ENCODE peak calls at places on chromosomes 6 and 20, in six cellular contexts. B is Panc1, T is fibroblast of mammary gland, K is heart left ventricle, Q is psoas muscle, L is upper lobe of right lung. V is an unnamed sample.

GRCh38 chr6:111800821-111801220 is 72.4 kb downstream of the FYN start:
- DNase-seq in B (no peak), L (no peak), T (peak; percentile 32), K (no peak), Q (no peak), V (no peak)

GRCh38 chr20:42688576-42688975 is 501.1 kb downstream of the PTPRT start:
- DNase-seq in K (no peak), B (no peak), L (no peak), Q (no peak), T (no peak), V (no peak)

GRCh38 chr6:150894935-150895686 is 29.6 kb downstream of the MTHFD1L start:
- DNase-seq in L (no peak), B (no peak), Q (no peak), K (peak; percentile 27), T (peak; percentile 39), V (peak; percentile 46)

GRCh38 chr6:50353603-50354002 is 303.9 kb upstream of the DEFB112 start:
- DNase-seq in T (no peak), K (no peak), B (no peak), Q (no peak), L (no peak), V (no peak)

GRCh38 chr6:164927288-164928040 is 381.9 kb downstream of the C6orf118 start:
- DNase-seq in Q (peak; percentile 84), T (peak; percentile 46), K (peak; percentile 61), B (peak; percentile 36), L (peak; percentile 82), V (peak; percentile 55)

GRCh38 chr20:56359212-56360132 is 698 bp downstream of the FAM210B start:
- DNase-seq in B (no peak), Q (peak; percentile 78), K (peak; percentile 49), L (peak; percentile 71), T (peak; percentile 68), V (peak; percentile 77)

GRCh38 chr6:88614306-88614877 is 349.0 kb downstream of the RNGTT start:
- DNase-seq in K (no peak), Q (no peak), L (no peak), B (no peak), T (no peak), V (no peak)

GRCh38 chr6:28764014-28764723 is 159.6 kb downstream of the TRIM27 start:
- DNase-seq in K (no peak), Q (no peak), T (no peak), B (peak; percentile 33), L (no peak), V (no peak)

GRCh38 chr6:167393731-167394130 is 68.8 kb downstream of the TTLL2 start:
- DNase-seq in L (peak; percentile 46), B (no peak), T (no peak), Q (no peak), K (no peak), V (no peak)

GRCh38 chr6:13304101-13304500 is 24.2 kb downstream of the TBC1D7 start:
- DNase-seq in K (no peak), T (no peak), Q (no peak), B (no peak), L (no peak), V (no peak)

GRCh38 chr6:28081486-28081751 is 1.1 kb downstream of the ZNF165 start:
- DNase-seq in B (no peak), T (no peak), L (no peak), Q (no peak), K (no peak), V (no peak)

GRCh38 chr6:131136021-131136847 is 967 bp downstream of the AKAP7 start:
- DNase-seq in B (peak; percentile 15), T (peak; percentile 62), K (no peak), L (no peak), Q (no peak), V (peak; percentile 38)

GRCh38 chr6:7121704-7122241 is 14.0 kb downstream of the RREB1 start:
- DNase-seq in Q (no peak), L (no peak), K (no peak), B (no peak), T (no peak), V (no peak)

GRCh38 chr6:131400054-131400781 is 172.8 kb upstream of the ARG1 start:
- DNase-seq in K (no peak), T (peak; percentile 93), L (no peak), B (no peak), Q (no peak), V (peak; percentile 32)

GRCh38 chr20:47054506-47054905 is 159.9 kb downstream of the EYA2 start:
- DNase-seq in L (no peak), Q (no peak), B (no peak), T (no peak), K (no peak), V (no peak)

GRCh38 chr6:129094147-129094546 is 211.2 kb downstream of the LAMA2 start:
- DNase-seq in L (no peak), K (no peak), T (no peak), B (no peak), Q (no peak), V (no peak)

GRCh38 chr6:10837009-10837691 is 1.2 kb downstream of the MAK start:
- DNase-seq in T (no peak), L (peak; percentile 73), K (peak; percentile 28), Q (no peak), B (no peak), V (peak; percentile 58)

GRCh38 chr20:64216036-64216435 is 39.5 kb upstream of the PCMTD2 start:
- DNase-seq in T (no peak), L (no peak), Q (no peak), B (no peak), K (peak; percentile 46), V (no peak)

GRCh38 chr20:43955244-43956191 is 40.9 kb downstream of the TOX2 start:
- DNase-seq in B (peak; percentile 94), L (no peak), Q (no peak), T (peak; percentile 97), K (no peak), V (peak; percentile 93)

GRCh38 chr6:29954272-29954671 is 11.9 kb downstream of the HLA-A start:
- DNase-seq in K (no peak), Q (no peak), B (no peak), T (no peak), L (no peak), V (no peak)

GRCh38 chr20:32282461-32282860 is 5.0 kb downstream of the KIF3B start:
- DNase-seq in Q (peak; percentile 55), B (no peak), T (no peak), K (peak; percentile 36), L (no peak), V (no peak)

GRCh38 chr6:28424163-28424562 is 19.1 kb downstream of the ZSCAN23 start:
- DNase-seq in T (no peak), Q (no peak), K (no peak), L (no peak), B (no peak), V (no peak)

GRCh38 chr6:56953597-56954388 is 1.1 kb upstream of the BEND6 start:
- DNase-seq in Q (no peak), T (peak; percentile 19), B (no peak), L (no peak), K (no peak), V (no peak)

GRCh38 chr20:57610261-57610952 is 9.8 kb downstream of the ZBP1 start:
- DNase-seq in Q (peak; percentile 39), L (peak; percentile 59), T (no peak), B (no peak), K (no peak), V (no peak)

GRCh38 chr6:39684790-39685485 is 40.3 kb downstream of the KIF6 start:
- DNase-seq in Q (no peak), L (no peak), K (no peak), T (peak; percentile 47), B (no peak), V (no peak)

GRCh38 chr6:127342296-127342945 is 988 bp downstream of the ECHDC1 start:
- DNase-seq in K (no peak), B (no peak), T (no peak), L (no peak), Q (no peak), V (peak; percentile 7)

GRCh38 chr20:33020278-33021161 is 10.9 kb upstream of the BPIFB6 start:
- DNase-seq in T (no peak), K (no peak), L (no peak), B (no peak), Q (peak; percentile 43), V (no peak)

GRCh38 chr6:123467437-123467836 is 169.3 kb downstream of the TRDN start:
- DNase-seq in B (no peak), L (no peak), K (no peak), T (no peak), Q (no peak), V (no peak)

GRCh38 chr20:54176610-54177009 is 2.8 kb upstream of the CYP24A1 start:
- DNase-seq in B (no peak), K (no peak), Q (no peak), T (peak; percentile 48), L (no peak), V (no peak)

GRCh38 chr6:53203483-53203882 is 54.8 kb upstream of the GCM1 start:
- DNase-seq in Q (no peak), T (no peak), K (no peak), L (no peak), B (no peak), V (no peak)

DNA sequence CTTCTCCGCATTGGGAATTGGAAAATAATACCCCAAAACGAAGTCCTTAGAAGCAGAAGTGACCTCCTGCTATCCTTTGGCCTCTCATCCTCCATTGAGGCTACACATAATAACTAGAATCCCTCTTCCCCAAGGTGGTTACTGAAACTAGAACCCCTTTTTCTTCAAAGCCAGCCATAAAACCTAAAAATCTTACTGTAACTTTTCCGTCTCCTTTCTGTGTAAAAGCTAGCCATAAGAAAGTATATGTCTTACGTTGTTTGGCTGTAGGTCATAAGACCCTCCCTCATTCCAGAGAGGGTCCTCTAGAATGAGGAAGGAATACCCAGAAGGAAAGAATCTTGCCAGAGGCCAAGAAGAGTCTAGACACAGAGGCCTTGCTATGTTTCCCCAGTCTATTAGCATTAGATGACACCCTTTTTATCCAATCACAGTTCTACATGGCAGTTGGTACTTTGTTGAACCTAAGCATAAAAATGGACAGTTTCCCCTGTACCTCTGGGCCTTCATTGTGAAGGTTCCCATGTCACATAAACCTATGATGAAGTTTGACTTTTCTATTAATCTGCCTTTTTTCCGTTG is 133.9 kb upstream of the BTN3A2 start:
- DNase-seq in K (no peak), L (no peak), T (no peak), Q (no peak), B (no peak), V (no peak)
- H3K4me3 ChIP-seq in K (no peak overlapping the region), L (no peak overlapping the region), T (no peak overlapping the region), Q (no peak overlapping the region), B (no peak overlapping the region), V (no peak overlapping the region)

DNA sequence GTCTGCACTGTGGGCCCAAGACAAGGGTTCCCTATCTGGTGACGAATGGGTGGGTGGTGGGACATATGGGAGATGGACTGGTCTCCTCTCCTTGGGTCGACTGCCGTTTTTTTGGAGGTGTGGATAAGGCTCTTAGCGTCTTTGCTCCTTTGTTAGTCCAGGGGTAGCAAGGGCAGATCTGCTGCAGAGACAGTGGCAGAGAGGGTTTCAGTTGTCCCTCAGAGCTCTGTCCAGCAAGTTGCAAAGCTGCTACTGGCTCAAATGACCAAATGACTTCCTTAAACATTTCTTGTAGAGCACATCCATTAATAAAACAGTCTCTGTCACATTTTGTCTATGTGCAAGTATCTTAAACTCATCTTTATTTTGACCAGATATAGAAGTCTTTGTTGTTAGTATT is 508.0 kb upstream of the ADGRB3 start:
- DNase-seq in T (no peak), K (no peak), L (no peak), B (no peak), Q (no peak), V (no peak)
- H3K4me3 ChIP-seq in T (no peak overlapping the region), K (no peak overlapping the region), L (no peak overlapping the region), B (no peak overlapping the region), Q (no peak overlapping the region), V (no peak overlapping the region)

GRCh38 chr20:45359069-45359405 is 3.9 kb upstream of the SYS1 start:
- DNase-seq in T (peak; percentile 81), Q (peak; percentile 78), B (no peak), L (peak; percentile 82), K (peak; percentile 52), V (no peak)
- H3K4me3 ChIP-seq in T (no peak overlapping the region), Q (peak overlapping the region; percentile 5), B (no peak overlapping the region), L (no peak overlapping the region), K (no peak overlapping the region), V (no peak overlapping the region)

GRCh38 chr6:44176935-44177509 is 18.4 kb downstream of the CAPN11 start:
- DNase-seq in B (no peak), K (no peak), T (no peak), Q (no peak), L (no peak), V (no peak)
- H3K4me3 ChIP-seq in B (no peak overlapping the region), K (peak overlapping the region; percentile 6), T (no peak overlapping the region), Q (no peak overlapping the region), L (no peak overlapping the region), V (no peak overlapping the region)

V was measured in MG63.